ENCODE peak calls at places on chromosomes 11 and 22, in eight cellular contexts. One of them, this sample, is unnamed.

GRCh38 chr11:114162719-114163123 is 103.2 kb downstream of the ZBTB16 start:
- DNase-seq in transverse colon: peak; percentile 92
- DNase-seq in left ventricle myocardium inferior: peak; percentile 86
- DNase-seq in CD4-positive, alpha-beta T cell: no peak
- DNase-seq in ovary: peak; percentile 91
- DNase-seq in PC-3: peak; percentile 95
- DNase-seq in lower lobe of right lung: peak; percentile 76
- DNase-seq in neural progenitor cell: no peak
- DNase-seq in this sample: no peak

GRCh38 chr11:70419307-70420007 is 21.1 kb downstream of the CTTN start:
- DNase-seq in transverse colon: no peak
- DNase-seq in left ventricle myocardium inferior: no peak
- DNase-seq in CD4-positive, alpha-beta T cell: no peak
- DNase-seq in ovary: no peak
- DNase-seq in PC-3: no peak
- DNase-seq in lower lobe of right lung: no peak
- DNase-seq in neural progenitor cell: no peak
- DNase-seq in this sample: no peak

GRCh38 chr22:35154937-35155387 is 89.0 kb downstream of the ISX start:
- DNase-seq in transverse colon: peak; percentile 53
- DNase-seq in left ventricle myocardium inferior: peak; percentile 26
- DNase-seq in CD4-positive, alpha-beta T cell: no peak
- DNase-seq in ovary: peak; percentile 38
- DNase-seq in PC-3: peak; percentile 71
- DNase-seq in lower lobe of right lung: peak; percentile 56
- DNase-seq in neural progenitor cell: peak; percentile 85
- DNase-seq in this sample: no peak

GRCh38 chr22:23175817-23176644 is 4.3 kb upstream of the BCR start:
- DNase-seq in transverse colon: no peak
- DNase-seq in left ventricle myocardium inferior: no peak
- DNase-seq in CD4-positive, alpha-beta T cell: no peak
- DNase-seq in ovary: no peak
- DNase-seq in PC-3: no peak
- DNase-seq in lower lobe of right lung: no peak
- DNase-seq in neural progenitor cell: no peak
- DNase-seq in this sample: no peak

GRCh38 chr11:17799147-17799546 is 64.6 kb downstream of the KCNC1 start:
- DNase-seq in transverse colon: no peak
- DNase-seq in left ventricle myocardium inferior: no peak
- DNase-seq in CD4-positive, alpha-beta T cell: no peak
- DNase-seq in ovary: no peak
- DNase-seq in PC-3: no peak
- DNase-seq in lower lobe of right lung: no peak
- DNase-seq in neural progenitor cell: no peak
- DNase-seq in this sample: no peak

GRCh38 chr22:37566329-37566837 is 6.1 kb downstream of the CDC42EP1 start:
- DNase-seq in transverse colon: peak; percentile 44
- DNase-seq in left ventricle myocardium inferior: no peak
- DNase-seq in CD4-positive, alpha-beta T cell: peak; percentile 47
- DNase-seq in ovary: peak; percentile 37
- DNase-seq in PC-3: no peak
- DNase-seq in lower lobe of right lung: peak; percentile 71
- DNase-seq in neural progenitor cell: no peak
- DNase-seq in this sample: peak; percentile 25

GRCh38 chr11:2293396-2294339 is 8.1 kb downstream of the C11orf21 start:
- DNase-seq in transverse colon: peak; percentile 1
- DNase-seq in left ventricle myocardium inferior: no peak
- DNase-seq in CD4-positive, alpha-beta T cell: no peak
- DNase-seq in ovary: no peak
- DNase-seq in PC-3: no peak
- DNase-seq in lower lobe of right lung: peak; percentile 54
- DNase-seq in neural progenitor cell: peak; percentile 6
- DNase-seq in this sample: no peak

GRCh38 chr11:116339306-116339705 is 433.5 kb downstream of the BUD13 start:
- DNase-seq in transverse colon: peak; percentile 20
- DNase-seq in left ventricle myocardium inferior: no peak
- DNase-seq in CD4-positive, alpha-beta T cell: no peak
- DNase-seq in ovary: no peak
- DNase-seq in PC-3: no peak
- DNase-seq in lower lobe of right lung: no peak
- DNase-seq in neural progenitor cell: no peak
- DNase-seq in this sample: no peak

GRCh38 chr11:43601511-43601910 is 79.0 kb upstream of the HSD17B12 start:
- DNase-seq in transverse colon: no peak
- DNase-seq in left ventricle myocardium inferior: no peak
- DNase-seq in CD4-positive, alpha-beta T cell: no peak
- DNase-seq in ovary: no peak
- DNase-seq in PC-3: no peak
- DNase-seq in lower lobe of right lung: no peak
- DNase-seq in neural progenitor cell: no peak
- DNase-seq in this sample: no peak

GRCh38 chr11:76694664-76695063 is 24.1 kb upstream of the LRRC32 start:
- DNase-seq in transverse colon: no peak
- DNase-seq in left ventricle myocardium inferior: no peak
- DNase-seq in CD4-positive, alpha-beta T cell: no peak
- DNase-seq in ovary: no peak
- DNase-seq in PC-3: peak; percentile 50
- DNase-seq in lower lobe of right lung: no peak
- DNase-seq in neural progenitor cell: no peak
- DNase-seq in this sample: no peak

GRCh38 chr11:129372609-129373488 is 2.8 kb upstream of the BARX2 start:
- DNase-seq in transverse colon: no peak
- DNase-seq in left ventricle myocardium inferior: no peak
- DNase-seq in CD4-positive, alpha-beta T cell: no peak
- DNase-seq in ovary: no peak
- DNase-seq in PC-3: no peak
- DNase-seq in lower lobe of right lung: peak; percentile 24
- DNase-seq in neural progenitor cell: peak; percentile 60
- DNase-seq in this sample: no peak

GRCh38 chr11:72541224-72541974 is 107.1 kb upstream of the CLPB start:
- DNase-seq in transverse colon: no peak
- DNase-seq in left ventricle myocardium inferior: no peak
- DNase-seq in CD4-positive, alpha-beta T cell: no peak
- DNase-seq in ovary: no peak
- DNase-seq in PC-3: no peak
- DNase-seq in lower lobe of right lung: no peak
- DNase-seq in neural progenitor cell: no peak
- DNase-seq in this sample: no peak

GRCh38 chr11:78926633-78927347 is 352.1 kb upstream of the NARS2 start:
- DNase-seq in transverse colon: no peak
- DNase-seq in left ventricle myocardium inferior: no peak
- DNase-seq in CD4-positive, alpha-beta T cell: no peak
- DNase-seq in ovary: no peak
- DNase-seq in PC-3: peak; percentile 30
- DNase-seq in lower lobe of right lung: no peak
- DNase-seq in neural progenitor cell: no peak
- DNase-seq in this sample: no peak

GRCh38 chr11:107576497-107577086 is 11.1 kb upstream of the ALKBH8 start:
- DNase-seq in transverse colon: peak; percentile 32
- DNase-seq in left ventricle myocardium inferior: no peak
- DNase-seq in CD4-positive, alpha-beta T cell: peak; percentile 54
- DNase-seq in ovary: no peak
- DNase-seq in PC-3: peak; percentile 87
- DNase-seq in lower lobe of right lung: no peak
- DNase-seq in neural progenitor cell: peak; percentile 55
- DNase-seq in this sample: no peak

GRCh38 chr11:117927926-117928325 is 1.3 kb downstream of the TMPRSS13 start:
- DNase-seq in transverse colon: no peak
- DNase-seq in left ventricle myocardium inferior: no peak
- DNase-seq in CD4-positive, alpha-beta T cell: no peak
- DNase-seq in ovary: no peak
- DNase-seq in PC-3: no peak
- DNase-seq in lower lobe of right lung: peak; percentile 7
- DNase-seq in neural progenitor cell: no peak
- DNase-seq in this sample: no peak

DNA sequence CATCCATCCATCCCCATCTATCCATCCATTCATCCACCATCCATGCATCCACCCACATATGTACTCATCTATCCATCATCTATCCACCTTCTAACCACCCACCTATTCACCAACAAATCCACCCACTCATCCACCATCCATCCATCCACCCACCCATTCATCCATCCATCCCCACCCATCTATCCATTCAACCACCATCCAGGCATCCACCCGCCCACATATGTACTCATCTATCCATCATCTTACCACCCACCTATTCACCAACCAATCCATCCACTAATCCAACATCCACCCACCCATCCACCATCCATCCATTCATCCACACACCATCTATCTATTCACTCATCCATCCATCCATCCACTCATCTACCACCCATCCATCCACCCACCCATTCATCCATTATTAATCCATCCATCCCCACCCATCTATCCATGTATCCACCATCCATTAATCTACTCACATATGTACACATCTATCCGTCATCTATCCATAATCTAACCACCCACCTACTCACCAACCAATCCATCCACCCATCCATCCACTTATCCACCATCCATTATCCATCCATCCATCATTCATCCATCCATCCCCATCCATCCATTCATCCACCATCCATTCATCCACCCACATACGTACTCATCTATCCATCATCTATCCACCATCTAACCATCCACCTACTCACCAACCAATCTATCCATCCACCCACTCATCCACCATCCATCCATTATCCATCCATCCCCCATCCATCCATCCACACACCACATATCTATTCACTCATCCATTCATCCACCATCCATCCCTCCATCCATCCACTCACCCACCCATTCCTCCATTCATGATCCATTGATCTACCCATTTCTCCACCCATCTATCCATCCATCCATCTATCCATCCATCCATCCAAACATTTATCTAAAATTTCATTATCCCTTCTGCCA is 940.0 kb downstream of the BRD1 start:
- DNase-seq in transverse colon: no peak
- DNase-seq in left ventricle myocardium inferior: no peak
- DNase-seq in CD4-positive, alpha-beta T cell: no peak
- DNase-seq in ovary: no peak
- DNase-seq in PC-3: no peak
- DNase-seq in lower lobe of right lung: no peak
- DNase-seq in neural progenitor cell: no peak
- DNase-seq in this sample: no peak
- H3K9me3 ChIP-seq in transverse colon: no peaks in the 10 kb centered on the region
- H3K9me3 ChIP-seq in left ventricle myocardium inferior: peaks cover 9% of the 10 kb centered on the region
- H3K9me3 ChIP-seq in CD4-positive, alpha-beta T cell: peaks cover 7% of the 10 kb centered on the region
- H3K9me3 ChIP-seq in ovary: no peaks in the 10 kb centered on the region
- H3K9me3 ChIP-seq in PC-3: no peaks in the 10 kb centered on the region
- H3K9me3 ChIP-seq in lower lobe of right lung: no peaks in the 10 kb centered on the region
- H3K9me3 ChIP-seq in neural progenitor cell: no peaks in the 10 kb centered on the region
- H3K9me3 ChIP-seq in this sample: no peaks in the 10 kb centered on the region

GRCh38 chr11:121113611-121114010 is 12.6 kb downstream of the TECTA start:
- DNase-seq in transverse colon: no peak
- DNase-seq in left ventricle myocardium inferior: no peak
- DNase-seq in CD4-positive, alpha-beta T cell: no peak
- DNase-seq in ovary: no peak
- DNase-seq in PC-3: no peak
- DNase-seq in lower lobe of right lung: no peak
- DNase-seq in neural progenitor cell: peak; percentile 35
- DNase-seq in this sample: no peak
- H3K9me3 ChIP-seq in transverse colon: no peaks in the 10 kb centered on the region
- H3K9me3 ChIP-seq in left ventricle myocardium inferior: no peaks in the 10 kb centered on the region
- H3K9me3 ChIP-seq in CD4-positive, alpha-beta T cell: no peaks in the 10 kb centered on the region
- H3K9me3 ChIP-seq in ovary: no peaks in the 10 kb centered on the region
- H3K9me3 ChIP-seq in PC-3: no peaks in the 10 kb centered on the region
- H3K9me3 ChIP-seq in lower lobe of right lung: no peaks in the 10 kb centered on the region
- H3K9me3 ChIP-seq in neural progenitor cell: no peaks in the 10 kb centered on the region
- H3K9me3 ChIP-seq in this sample: no peaks in the 10 kb centered on the region

GRCh38 chr11:42161886-42162285 is 702.4 kb upstream of the LRRC4C start:
- DNase-seq in transverse colon: no peak
- DNase-seq in left ventricle myocardium inferior: no peak
- DNase-seq in CD4-positive, alpha-beta T cell: no peak
- DNase-seq in ovary: no peak
- DNase-seq in PC-3: no peak
- DNase-seq in lower lobe of right lung: no peak
- DNase-seq in neural progenitor cell: no peak
- DNase-seq in this sample: no peak
- H3K9me3 ChIP-seq in transverse colon: peaks cover 12% of the 10 kb centered on the region
- H3K9me3 ChIP-seq in left ventricle myocardium inferior: peaks cover 47% of the 10 kb centered on the region
- H3K9me3 ChIP-seq in CD4-positive, alpha-beta T cell: no peaks in the 10 kb centered on the region
- H3K9me3 ChIP-seq in ovary: no peaks in the 10 kb centered on the region
- H3K9me3 ChIP-seq in PC-3: no peaks in the 10 kb centered on the region
- H3K9me3 ChIP-seq in lower lobe of right lung: peaks cover 7% of the 10 kb centered on the region
- H3K9me3 ChIP-seq in neural progenitor cell: peaks cover 7% of the 10 kb centered on the region
- H3K9me3 ChIP-seq in this sample: no peaks in the 10 kb centered on the region

GRCh38 chr22:18970180-18970947 is 34.3 kb upstream of the PRODH start:
- DNase-seq in transverse colon: no peak
- DNase-seq in left ventricle myocardium inferior: no peak
- DNase-seq in CD4-positive, alpha-beta T cell: no peak
- DNase-seq in ovary: no peak
- DNase-seq in PC-3: no peak
- DNase-seq in lower lobe of right lung: no peak
- DNase-seq in neural progenitor cell: peak; percentile 86
- DNase-seq in this sample: no peak

GRCh38 chr22:18966748-18967147 is 30.7 kb upstream of the PRODH start:
- DNase-seq in transverse colon: no peak
- DNase-seq in left ventricle myocardium inferior: no peak
- DNase-seq in CD4-positive, alpha-beta T cell: no peak
- DNase-seq in ovary: no peak
- DNase-seq in PC-3: no peak
- DNase-seq in lower lobe of right lung: peak; percentile 35
- DNase-seq in neural progenitor cell: no peak
- DNase-seq in this sample: no peak

GRCh38 chr22:18962308-18962635 is 26.2 kb upstream of the PRODH start:
- DNase-seq in transverse colon: no peak
- DNase-seq in left ventricle myocardium inferior: no peak
- DNase-seq in CD4-positive, alpha-beta T cell: no peak
- DNase-seq in ovary: no peak
- DNase-seq in PC-3: no peak
- DNase-seq in lower lobe of right lung: no peak
- DNase-seq in neural progenitor cell: no peak
- DNase-seq in this sample: no peak

GRCh38 chr22:18968011-18968749 is 32.1 kb upstream of the PRODH start:
- DNase-seq in transverse colon: no peak
- DNase-seq in left ventricle myocardium inferior: no peak
- DNase-seq in CD4-positive, alpha-beta T cell: no peak
- DNase-seq in ovary: peak; percentile 40
- DNase-seq in PC-3: peak; percentile 3
- DNase-seq in lower lobe of right lung: peak; percentile 52
- DNase-seq in neural progenitor cell: peak; percentile 81
- DNase-seq in this sample: no peak

DNA sequence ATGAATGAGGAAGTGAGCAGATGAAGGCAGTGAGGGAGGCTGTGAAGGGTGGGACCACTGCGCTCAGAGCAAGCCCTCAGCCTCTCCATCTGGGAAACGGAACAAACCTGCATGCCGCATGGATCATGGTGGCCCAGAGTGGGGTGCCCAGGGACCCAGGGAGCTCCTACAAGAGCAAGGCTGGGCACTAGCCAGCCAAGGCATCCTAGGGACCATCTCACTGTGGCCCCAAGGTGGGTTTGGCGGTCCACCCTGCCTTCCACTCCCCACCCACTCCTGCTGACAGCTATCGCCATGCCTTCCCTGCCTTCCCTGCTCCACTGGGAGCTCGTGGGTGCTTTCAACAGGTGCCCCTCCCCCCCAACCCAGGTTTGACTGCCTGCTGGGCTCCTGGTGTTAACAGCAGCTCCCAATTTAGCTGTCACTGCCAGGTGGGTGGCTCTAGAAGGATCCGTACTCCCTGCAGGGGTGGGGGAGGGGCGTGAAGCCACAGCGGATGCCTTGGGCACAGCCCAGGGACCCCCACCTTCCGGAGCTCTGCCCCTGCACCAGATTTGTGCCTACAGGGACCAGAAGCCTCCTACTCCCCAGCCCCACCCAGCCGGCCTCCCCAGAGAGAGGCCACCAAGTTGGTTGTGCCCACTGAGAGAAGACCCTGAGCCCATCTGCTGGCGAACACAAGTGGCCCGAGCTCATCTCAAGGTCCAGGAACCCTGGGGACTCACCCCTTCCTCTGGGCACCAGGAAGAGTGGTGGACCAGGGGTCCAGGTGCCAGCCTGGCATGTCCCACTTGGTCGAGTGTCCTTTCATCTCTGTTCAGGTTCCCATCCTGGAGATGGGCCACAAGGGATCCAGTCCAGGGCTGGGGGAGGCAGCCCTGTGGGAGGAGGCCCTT is 29.7 kb upstream of the PRODH start:
- DNase-seq in transverse colon: no peak
- DNase-seq in left ventricle myocardium inferior: no peak
- DNase-seq in CD4-positive, alpha-beta T cell: no peak
- DNase-seq in ovary: no peak
- DNase-seq in PC-3: no peak
- DNase-seq in lower lobe of right lung: peak; percentile 30
- DNase-seq in neural progenitor cell: no peak
- DNase-seq in this sample: no peak
- H3K9me3 ChIP-seq in transverse colon: no peaks in the 10 kb centered on the region
- H3K9me3 ChIP-seq in left ventricle myocardium inferior: no peaks in the 10 kb centered on the region
- H3K9me3 ChIP-seq in CD4-positive, alpha-beta T cell: no peaks in the 10 kb centered on the region
- H3K9me3 ChIP-seq in ovary: no peaks in the 10 kb centered on the region
- H3K9me3 ChIP-seq in PC-3: no peaks in the 10 kb centered on the region
- H3K9me3 ChIP-seq in lower lobe of right lung: no peaks in the 10 kb centered on the region
- H3K9me3 ChIP-seq in neural progenitor cell: no peaks in the 10 kb centered on the region
- H3K9me3 ChIP-seq in this sample: no peaks in the 10 kb centered on the region

This sample was measured in T-helper 17 cell.